ENCODE peak calls at places on chromosomes 6 and 20, in four cellular contexts. C is IMR-90, D is H9, P is H1. I is an unnamed sample.
A peak's percentile ranks its signal among the peaks of the same experiment; 100 is the strongest.

GRCh38 chr6:20589266-20589665 is 55.0 kb downstream of the CDKAL1 start:
- DNase-seq in D (no peak), P (no peak), C (no peak), I (no peak)

GRCh38 chr20:35134472-35134871 is 12.7 kb downstream of the EDEM2 start:
- DNase-seq in D (no peak), C (no peak), P (no peak), I (no peak)

GRCh38 chr6:152596706-152597105 is 40.5 kb downstream of the SYNE1 start:
- DNase-seq in D (no peak), C (no peak), P (no peak), I (no peak)

GRCh38 chr20:62537649-62538292 is 62.0 kb upstream of the GATA5 start:
- DNase-seq in P (no peak), C (no peak), D (peak; percentile 48), I (peak; percentile 24)

GRCh38 chr6:140857734-140858380 is 1274.9 kb upstream of the GJE1 start:
- DNase-seq in D (no peak), C (peak; percentile 95), P (no peak), I (no peak)

GRCh38 chr6:84462697-84463096 is 235.3 kb upstream of the CEP162 start:
- DNase-seq in D (no peak), P (no peak), C (peak; percentile 17), I (no peak)

GRCh38 chr20:21548390-21549035 is 34.6 kb upstream of the NKX2-2 start:
- DNase-seq in C (no peak), D (no peak), P (no peak), I (no peak)

GRCh38 chr6:127119361-127120108 is 1.1 kb downstream of the RSPO3 start:
- DNase-seq in D (peak; percentile 49), P (no peak), C (no peak), I (peak; percentile 40)

GRCh38 chr6:54860739-54861138 is 14.2 kb downstream of the FAM83B start:
- DNase-seq in C (peak; percentile 72), D (no peak), P (no peak), I (no peak)

GRCh38 chr20:45878076-45878731 is 2.8 kb upstream of the ZSWIM1 start:
- DNase-seq in D (no peak), C (no peak), P (no peak), I (no peak)

GRCh38 chr20:56631990-56632327 is 2.9 kb downstream of the TFAP2C start:
- DNase-seq in D (no peak), P (no peak), C (no peak), I (no peak)

GRCh38 chr6:149864578-149865535 is 698 bp upstream of the LRP11 start:
- DNase-seq in C (peak; percentile 77), D (no peak), P (no peak), I (peak; percentile 73)

GRCh38 chr6:13947611-13948178 is 22.9 kb downstream of the RNF182 start:
- DNase-seq in D (no peak), C (no peak), P (no peak), I (peak; percentile 21)

GRCh38 chr6:87697581-87698552 is 4.2 kb downstream of the AKIRIN2 start:
- DNase-seq in P (no peak), D (no peak), C (peak; percentile 91), I (no peak)
- H3K4ac ChIP-seq in P (no peak overlapping the region), D (no peak overlapping the region), C (no peak overlapping the region), I (no peak overlapping the region)

GRCh38 chr6:4820704-4821276 is 44.6 kb downstream of the CDYL start:
- DNase-seq in C (peak; percentile 69), D (no peak), P (no peak), I (no peak)
- H3K56ac ChIP-seq in C (no peak overlapping the region), D (no peak overlapping the region), P (no peak overlapping the region), I (no peak overlapping the region)

GRCh38 chr6:18047406-18047805 is 60.0 kb upstream of the KIF13A start:
- DNase-seq in P (no peak), D (no peak), C (peak; percentile 84), I (no peak)
- H3K27ac ChIP-seq in P (no peak overlapping the region), D (no peak overlapping the region), C (no peak overlapping the region), I (no peak overlapping the region)

DNA sequence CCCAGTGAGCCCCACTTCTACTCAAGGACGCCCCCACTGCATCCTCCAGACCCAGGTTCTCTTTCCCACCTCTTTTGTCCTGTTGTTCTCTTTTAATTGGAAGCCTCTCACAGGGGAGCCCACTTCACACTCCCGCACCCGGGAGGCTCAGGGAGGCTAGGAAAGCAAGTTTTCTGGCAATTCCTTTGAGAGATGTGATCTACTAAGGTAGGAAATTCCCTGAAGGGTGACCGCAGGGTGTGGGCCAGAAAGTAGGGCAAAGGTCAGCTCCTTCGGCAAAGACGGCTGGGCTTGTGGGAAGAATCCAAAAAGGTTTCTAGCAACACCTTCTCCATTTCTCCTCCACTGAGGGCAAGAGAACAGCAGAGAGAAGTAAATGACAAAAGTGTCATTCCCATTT is 98.1 kb upstream of the PTPN1 start:
- DNase-seq in P (no peak), D (no peak), C (no peak), I (peak; percentile 46)
- H3K4ac ChIP-seq in P (no peak overlapping the region), D (no peak overlapping the region), C (no peak overlapping the region), I (no peak overlapping the region)

DNA sequence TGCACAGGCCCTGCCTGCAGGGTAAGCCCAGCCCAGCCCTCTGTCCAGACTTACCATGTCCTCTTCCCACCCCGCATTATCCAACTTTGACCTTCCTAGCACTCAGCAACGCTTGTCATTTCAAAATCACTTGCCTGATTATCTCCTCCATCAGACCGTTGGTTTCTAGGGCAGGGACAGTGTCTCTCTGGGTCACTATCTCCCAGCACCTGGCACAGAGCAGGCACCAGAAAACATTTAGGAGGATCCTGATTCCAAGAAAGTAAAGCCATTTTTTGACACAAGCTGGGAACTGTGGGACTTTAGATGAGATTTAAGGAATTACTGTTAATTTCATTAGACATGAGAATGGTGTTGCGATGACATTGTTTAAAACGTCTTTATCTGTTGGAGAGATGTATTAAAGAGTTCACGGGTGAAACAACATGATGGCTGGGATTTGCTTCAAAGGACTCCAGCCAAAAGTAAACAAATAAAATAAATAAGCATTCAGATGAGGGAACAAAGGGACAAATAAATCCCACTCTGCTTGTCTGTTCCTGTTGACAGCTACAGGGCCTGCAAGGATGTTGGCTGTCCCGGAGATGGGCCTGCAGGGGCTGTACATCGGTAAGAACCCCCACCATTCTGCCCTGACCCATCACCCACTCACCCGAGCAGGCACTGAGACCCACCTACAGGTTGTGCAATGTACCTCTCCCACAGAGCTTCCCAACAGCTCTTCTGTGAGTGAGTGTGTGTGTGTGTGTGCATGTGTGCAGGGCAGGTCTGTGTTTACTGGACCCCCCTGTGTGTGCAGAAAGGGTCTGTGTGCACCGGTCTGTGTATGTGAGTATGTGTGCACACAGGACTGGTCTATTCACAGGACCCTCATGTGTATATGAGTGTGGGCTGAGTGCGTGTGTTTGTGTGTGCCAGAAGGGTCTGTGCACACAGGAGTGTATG is 5.9 kb downstream of the HSPA12B start:
- DNase-seq in C (no peak), D (peak; percentile 18), P (no peak), I (no peak)
- H3K56ac ChIP-seq in C (no peak overlapping the region), D (no peak overlapping the region), P (no peak overlapping the region), I (no peak overlapping the region)

GRCh38 chr6:11218077-11218392 is 14.4 kb downstream of the NEDD9 start:
- DNase-seq in D (no peak), C (no peak), P (no peak), I (no peak)

GRCh38 chr6:11214438-11214837 is 18.0 kb downstream of the NEDD9 start:
- DNase-seq in D (no peak), C (no peak), P (no peak), I (no peak)

GRCh38 chr6:11214911-11215310 is 17.6 kb downstream of the NEDD9 start:
- DNase-seq in P (no peak), C (no peak), D (no peak), I (no peak)

GRCh38 chr6:11217360-11218076 is 14.9 kb downstream of the NEDD9 start:
- DNase-seq in D (no peak), C (no peak), P (no peak), I (peak; percentile 64)

DNA sequence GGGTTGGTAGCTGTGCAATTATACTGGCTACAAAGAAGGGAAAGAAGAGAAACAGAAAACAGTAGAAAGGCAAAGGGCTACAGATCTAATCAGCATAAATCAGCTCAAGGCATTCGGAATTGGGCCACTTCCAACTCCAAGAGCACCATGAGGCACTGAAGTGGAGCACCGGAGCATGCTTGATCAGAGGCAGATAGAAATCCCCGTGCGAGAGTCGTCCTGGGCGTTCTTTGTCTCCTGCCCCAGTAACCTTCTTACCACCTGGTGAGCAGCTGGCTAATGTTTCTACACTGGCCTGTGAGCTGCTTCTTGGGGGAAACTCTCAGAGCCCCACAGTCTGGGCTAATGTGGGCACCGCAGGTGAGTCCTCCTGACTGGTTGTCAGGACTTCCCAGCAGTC is 16.7 kb downstream of the NEDD9 start:
- DNase-seq in D (no peak), P (no peak), C (no peak), I (no peak)
- H3K27ac ChIP-seq in D (no peak overlapping the region), P (no peak overlapping the region), C (no peak overlapping the region), I (no peak overlapping the region)

DNA sequence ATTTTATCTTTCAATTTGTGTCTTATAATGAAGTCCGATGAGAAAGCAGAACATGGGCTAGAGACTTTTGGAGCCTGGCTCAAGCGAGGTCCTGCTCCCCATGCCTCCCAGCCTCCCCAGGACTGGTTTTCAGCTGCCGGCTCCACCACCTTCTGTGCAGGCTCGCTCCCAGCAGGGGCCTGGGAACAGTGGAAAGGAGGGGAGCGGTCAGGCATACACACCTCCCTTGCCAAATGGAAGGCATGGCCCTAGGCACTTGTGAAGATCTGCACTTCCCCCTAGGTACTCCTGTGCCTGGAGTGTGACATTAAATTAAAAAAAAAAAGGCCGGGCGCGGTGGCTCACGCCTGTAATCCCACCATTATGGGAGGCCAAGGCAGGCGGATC is 4.7 kb upstream of the MOG start:
- DNase-seq in D (no peak), P (no peak), C (no peak), I (peak; percentile 26)
- H3K4ac ChIP-seq in D (no peak overlapping the region), P (no peak overlapping the region), C (no peak overlapping the region), I (no peak overlapping the region)

GRCh38 chr6:86744048-86744447 is 193.3 kb upstream of the HTR1E start:
- DNase-seq in P (no peak), C (no peak), D (no peak), I (no peak)
- H3K56ac ChIP-seq in P (no peak overlapping the region), C (no peak overlapping the region), D (no peak overlapping the region), I (no peak overlapping the region)

I was measured in mesendoderm.